ENCODE peak calls at places on chromosomes 2 and 18, in ten cellular contexts. P, G, X, J, E, N, W, H, K and Q are unnamed samples.

GRCh38 chr2:69975853-69976462 is 14.5 kb upstream of the ASPRV1 start:
- DNase-seq in P (no peak), G (no peak), X (no peak), J (no peak), E (no peak), N (no peak), W (no peak), H (no peak), K (no peak), Q (no peak)

GRCh38 chr2:96549967-96550786 is 13.6 kb downstream of the ARID5A start:
- DNase-seq in P (no peak), G (no peak), X (peak), J (peak), E (no peak), N (peak), W (no peak), H (peak), K (no peak), Q (no peak)

GRCh38 chr18:78979682-78980278 is at the start of gene SALL3:
- DNase-seq in P (no peak), G (no peak), X (no peak), J (no peak), E (peak), N (no peak), W (no peak), H (no peak), K (no peak), Q (no peak)

GRCh38 chr2:119699016-119699606 is 20.1 kb downstream of the TMEM177 start:
- DNase-seq in P (no peak), G (no peak), X (no peak), J (no peak), E (no peak), N (no peak), W (no peak), H (no peak), K (no peak), Q (no peak)

GRCh38 chr2:97701851-97702465 is 11.4 kb upstream of the ZAP70 start:
- DNase-seq in P (no peak), G (no peak), X (no peak), J (peak), E (no peak), N (no peak), W (no peak), H (no peak), K (no peak), Q (no peak)

GRCh38 chr2:64204006-64204632 is 59.9 kb upstream of the PELI1 start:
- DNase-seq in P (no peak), G (peak), X (peak), J (peak), E (peak), N (no peak), W (peak), H (peak), K (peak), Q (no peak)

GRCh38 chr2:240405654-240406313 is 29.7 kb upstream of the GPC1 start:
- DNase-seq in P (no peak), G (no peak), X (no peak), J (no peak), E (no peak), N (no peak), W (no peak), H (peak), K (no peak), Q (no peak)

GRCh38 chr2:241020201-241020600 is 21.8 kb downstream of the SNED1 start:
- DNase-seq in P (no peak), G (peak), X (no peak), J (no peak), E (no peak), N (no peak), W (no peak), H (no peak), K (no peak), Q (no peak)

GRCh38 chr2:167509585-167509984 is 621.3 kb downstream of the XIRP2 start:
- DNase-seq in P (no peak), G (no peak), X (no peak), J (peak), E (no peak), N (peak), W (no peak), H (no peak), K (no peak), Q (no peak)

GRCh38 chr2:44295636-44296359 is 20.5 kb downstream of the SLC3A1 start:
- DNase-seq in P (no peak), G (no peak), X (no peak), J (no peak), E (no peak), N (no peak), W (no peak), H (no peak), K (no peak), Q (no peak)

GRCh38 chr2:148875387-148876051 is 492 bp downstream of the KIF5C start:
- DNase-seq in P (no peak), G (no peak), X (no peak), J (no peak), E (peak), N (no peak), W (peak), H (no peak), K (no peak), Q (no peak)

GRCh38 chr2:143259368-143259958 is 130.2 kb downstream of the ARHGAP15 start:
- DNase-seq in P (peak), G (peak), X (peak), J (peak), E (peak), N (peak), W (peak), H (peak), K (no peak), Q (peak)

GRCh38 chr2:121360566-121361300 is 75.7 kb upstream of the TFCP2L1 start:
- DNase-seq in P (peak), G (peak), X (peak), J (peak), E (no peak), N (no peak), W (no peak), H (peak), K (peak), Q (no peak)

GRCh38 chr2:144015036-144015435 is 504.9 kb downstream of the ZEB2 start:
- DNase-seq in P (no peak), G (no peak), X (no peak), J (peak), E (no peak), N (no peak), W (no peak), H (no peak), K (no peak), Q (no peak)

GRCh38 chr2:229798446-229799147 is 84.2 kb upstream of the DNER start:
- DNase-seq in P (no peak), G (no peak), X (no peak), J (peak), E (no peak), N (no peak), W (no peak), H (no peak), K (no peak), Q (peak)